ENCODE peak calls at places on chromosomes 11 and 22, in five cellular contexts. N, A, W, R and Z are unnamed samples.

GRCh38 chr11:120746836-120747609 is 235.5 kb downstream of the GRIK4 start:
- DNase-seq in N (peak; percentile 78), A (no peak), W (no peak), R (no peak), Z (no peak)

GRCh38 chr11:114709960-114710359 is 31.6 kb downstream of the NXPE2 start:
- DNase-seq in N (no peak), A (no peak), W (no peak), R (no peak), Z (no peak)

GRCh38 chr22:23772315-23773246 is at the start of gene MMP11:
- DNase-seq in N (peak; percentile 44), A (peak; percentile 70), W (peak; percentile 56), R (peak; percentile 23), Z (peak; percentile 60)

GRCh38 chr11:47147250-47147649 is 29.4 kb downstream of the ARFGAP2 start:
- DNase-seq in N (no peak), A (no peak), W (no peak), R (no peak), Z (no peak)

GRCh38 chr11:82750643-82751139 is 17.0 kb upstream of the FAM181B start:
- DNase-seq in N (no peak), A (no peak), W (no peak), R (no peak), Z (no peak)

GRCh38 chr22:39997939-39998726 is 3.4 kb downstream of the FAM83F start:
- DNase-seq in N (no peak), A (no peak), W (no peak), R (peak; percentile 41), Z (no peak)

GRCh38 chr22:38924197-38924952 is 33.0 kb upstream of the APOBEC3A start:
- DNase-seq in N (peak; percentile 89), A (peak; percentile 43), W (no peak), R (peak; percentile 75), Z (no peak)

GRCh38 chr11:67507242-67507890 is 596 bp downstream of the CDK2AP2 start:
- DNase-seq in N (peak; percentile 60), A (no peak), W (no peak), R (peak; percentile 87), Z (no peak)

GRCh38 chr22:17998913-17999312 is 25.4 kb downstream of the MICAL3 start:
- DNase-seq in N (no peak), A (no peak), W (no peak), R (no peak), Z (no peak)

GRCh38 chr11:69155302-69156198 is at the start of gene SMIM38:
- DNase-seq in N (no peak), A (no peak), W (no peak), R (no peak), Z (no peak)

GRCh38 chr22:30578481-30578880 is 4.0 kb upstream of the GAL3ST1 start:
- DNase-seq in N (no peak), A (no peak), W (no peak), R (no peak), Z (no peak)

GRCh38 chr11:126115253-126115540 is 52.5 kb upstream of the CDON start:
- DNase-seq in N (peak; percentile 65), A (no peak), W (no peak), R (peak; percentile 71), Z (no peak)

GRCh38 chr22:47564651-47565050 is 802.2 kb downstream of the TBC1D22A start:
- DNase-seq in N (no peak), A (no peak), W (no peak), R (peak; percentile 61), Z (no peak)

GRCh38 chr11:27757953-27758352 is 57.7 kb upstream of the BDNF start:
- DNase-seq in N (no peak), A (no peak), W (no peak), R (no peak), Z (no peak)

GRCh38 chr22:23192558-23192957 is 12.2 kb downstream of the BCR start:
- DNase-seq in N (no peak), A (no peak), W (no peak), R (no peak), Z (no peak)

GRCh38 chr11:125496465-125496817 is 376 bp upstream of the FEZ1 start:
- DNase-seq in N (no peak), A (no peak), W (no peak), R (no peak), Z (no peak)

GRCh38 chr11:64585150-64585549 is 5.9 kb upstream of the SLC22A12 start:
- DNase-seq in N (no peak), A (no peak), W (no peak), R (no peak), Z (no peak)

GRCh38 chr11:107014871-107015270 is 3.4 kb downstream of the GUCY1A2 start:
- DNase-seq in N (no peak), A (no peak), W (no peak), R (no peak), Z (no peak)

GRCh38 chr11:13970986-13971385 is 8.5 kb downstream of the SPON1 start:
- DNase-seq in N (no peak), A (no peak), W (no peak), R (no peak), Z (no peak)

GRCh38 chr11:933936-934335 is 8.3 kb downstream of the AP2A2 start:
- DNase-seq in N (no peak), A (no peak), W (no peak), R (no peak), Z (no peak)

GRCh38 chr11:8794126-8794525 is 111.5 kb downstream of the RPL27A start:
- DNase-seq in N (no peak), A (no peak), W (no peak), R (no peak), Z (no peak)

GRCh38 chr11:58626915-58627483 is 4.5 kb downstream of the CNTF start:
- DNase-seq in N (no peak), A (no peak), W (no peak), R (no peak), Z (no peak)

GRCh38 chr11:69447786-69448185 is 33.7 kb upstream of the LINC01488 start:
- DNase-seq in N (no peak), A (no peak), W (no peak), R (peak; percentile 7), Z (no peak)

GRCh38 chr11:122678406-122678805 is 22.9 kb downstream of the UBASH3B start:
- DNase-seq in N (no peak), A (no peak), W (no peak), R (no peak), Z (no peak)